ENCODE peak calls at places on chromosome 15, in four cellular contexts. J is right cardiac atrium, T is H7, L is AG04450. Q is an unnamed sample.

GRCh38 chr15:90205050-90205848 is 4.1 kb downstream of the SEMA4B start:
- DNase-seq in J (peak; percentile 29), T (no peak), L (no peak), Q (no peak)

GRCh38 chr15:60339236-60339635 is 58.5 kb downstream of the ANXA2 start:
- DNase-seq in J (no peak), T (no peak), L (no peak), Q (no peak)

GRCh38 chr15:31540633-31541032 is 214.0 kb downstream of the KLF13 start:
- DNase-seq in J (no peak), T (no peak), L (no peak), Q (no peak)

GRCh38 chr15:85354432-85354831 is 26.0 kb upstream of the AKAP13 start:
- DNase-seq in J (no peak), T (no peak), L (no peak), Q (no peak)

GRCh38 chr15:40420793-40421192 is 15.2 kb downstream of the IVD start:
- DNase-seq in J (peak; percentile 76), T (peak; percentile 66), L (no peak), Q (no peak)

GRCh38 chr15:82140859-82141258 is 95.0 kb upstream of the MEX3B start:
- DNase-seq in J (no peak), T (no peak), L (no peak), Q (no peak)

GRCh38 chr15:88746451-88746850 is 56.8 kb upstream of the ACAN start:
- DNase-seq in J (no peak), T (no peak), L (no peak), Q (no peak)

GRCh38 chr15:51286816-51287215 is 51.6 kb downstream of the CYP19A1 start:
- DNase-seq in J (peak; percentile 66), T (peak; percentile 49), L (no peak), Q (no peak)

GRCh38 chr15:90342655-90343054 is 9.4 kb upstream of the ZNF774 start:
- DNase-seq in J (no peak), T (no peak), L (no peak), Q (no peak)

GRCh38 chr15:51030649-51031316 is 63.9 kb downstream of the TNFAIP8L3 start:
- DNase-seq in J (no peak), T (no peak), L (peak; percentile 38), Q (no peak)

GRCh38 chr15:60362318-60363023 is 35.3 kb downstream of the ANXA2 start:
- DNase-seq in J (no peak), T (no peak), L (peak; percentile 33), Q (no peak)

GRCh38 chr15:92958105-92958504 is 58.0 kb downstream of the CHD2 start:
- DNase-seq in J (no peak), T (no peak), L (no peak), Q (no peak)

GRCh38 chr15:72339777-72340177 is 19.8 kb upstream of the CELF6 start:
- DNase-seq in J (no peak), T (no peak), L (peak; percentile 80), Q (no peak)

GRCh38 chr15:65382921-65383320 is 5.1 kb upstream of the IGDCC3 start:
- DNase-seq in J (no peak), T (no peak), L (no peak), Q (no peak)

GRCh38 chr15:40058476-40059140 is 19.6 kb upstream of the SRP14 start:
- DNase-seq in J (no peak), T (no peak), L (no peak), Q (no peak)

GRCh38 chr15:44010114-44010513 is 183.3 kb downstream of the WDR76 start:
- DNase-seq in J (no peak), T (no peak), L (peak; percentile 38), Q (no peak)

GRCh38 chr15:66481107-66481856 is 16.3 kb downstream of the SNAPC5 start:
- DNase-seq in J (no peak), T (no peak), L (no peak), Q (no peak)

GRCh38 chr15:70047386-70048195 is 50.1 kb downstream of the TLE3 start:
- DNase-seq in J (peak; percentile 73), T (peak; percentile 77), L (no peak), Q (no peak)

GRCh38 chr15:74141591-74141990 is 11.2 kb downstream of the ISLR2 start:
- DNase-seq in J (no peak), T (no peak), L (no peak), Q (no peak)

Q was measured in endothelial cell.